ENCODE peak calls at places on chromosomes 5 and 9, in six cellular contexts. One of them, this sample, is unnamed.
A peak's percentile ranks its signal among the peaks of the same experiment; 100 is the strongest.

GRCh38 chr5:54062958-54063357 is 247.4 kb downstream of the ARL15 start:
- DNase-seq in AG04450: peak; percentile 44
- DNase-seq in heart left ventricle: no peak
- DNase-seq in NCI-H1105: no peak
- DNase-seq in foreskin fibroblast: peak; percentile 83
- DNase-seq in AG09309: peak; percentile 64
- DNase-seq in this sample: no peak

GRCh38 chr5:104412649-104413240 is 850.2 kb upstream of the NUDT12 start:
- DNase-seq in AG04450: no peak
- DNase-seq in heart left ventricle: no peak
- DNase-seq in NCI-H1105: no peak
- DNase-seq in foreskin fibroblast: peak; percentile 23
- DNase-seq in AG09309: no peak
- DNase-seq in this sample: no peak

GRCh38 chr9:91948423-91949292 is 1.4 kb downstream of the ROR2 start:
- DNase-seq in AG04450: no peak
- DNase-seq in heart left ventricle: no peak
- DNase-seq in NCI-H1105: no peak
- DNase-seq in foreskin fibroblast: peak; percentile 67
- DNase-seq in AG09309: no peak
- DNase-seq in this sample: no peak

GRCh38 chr9:19231126-19232035 is 888 bp downstream of the DENND4C start:
- DNase-seq in AG04450: no peak
- DNase-seq in heart left ventricle: no peak
- DNase-seq in NCI-H1105: no peak
- DNase-seq in foreskin fibroblast: peak; percentile 33
- DNase-seq in AG09309: no peak
- DNase-seq in this sample: no peak

GRCh38 chr9:94287877-94288513 is 28.9 kb downstream of the ZNF169 start:
- DNase-seq in AG04450: no peak
- DNase-seq in heart left ventricle: no peak
- DNase-seq in NCI-H1105: no peak
- DNase-seq in foreskin fibroblast: no peak
- DNase-seq in AG09309: no peak
- DNase-seq in this sample: no peak

GRCh38 chr5:138632900-138633489 is 57.8 kb upstream of the HSPA9 start:
- DNase-seq in AG04450: peak; percentile 39
- DNase-seq in heart left ventricle: peak; percentile 74
- DNase-seq in NCI-H1105: no peak
- DNase-seq in foreskin fibroblast: peak; percentile 91
- DNase-seq in AG09309: no peak
- DNase-seq in this sample: no peak

GRCh38 chr5:132411382-132411925 is 41.9 kb downstream of the SLC22A5 start:
- DNase-seq in AG04450: no peak
- DNase-seq in heart left ventricle: peak; percentile 36
- DNase-seq in NCI-H1105: no peak
- DNase-seq in foreskin fibroblast: peak; percentile 27
- DNase-seq in AG09309: no peak
- DNase-seq in this sample: peak; percentile 51

GRCh38 chr5:126446498-126447224 is 23.5 kb downstream of the GRAMD2B start:
- DNase-seq in AG04450: no peak
- DNase-seq in heart left ventricle: no peak
- DNase-seq in NCI-H1105: no peak
- DNase-seq in foreskin fibroblast: peak; percentile 52
- DNase-seq in AG09309: peak; percentile 86
- DNase-seq in this sample: peak; percentile 41

GRCh38 chr5:141737485-141737884 is 55.5 kb upstream of the ARAP3 start:
- DNase-seq in AG04450: no peak
- DNase-seq in heart left ventricle: no peak
- DNase-seq in NCI-H1105: no peak
- DNase-seq in foreskin fibroblast: no peak
- DNase-seq in AG09309: no peak
- DNase-seq in this sample: no peak